ENCODE peak calls at places on chromosomes 5 and 9, in ten cellular contexts. One of them, this sample, is unnamed.

GRCh38 chr9:1201262-1201661 is 151.1 kb downstream of the DMRT2 start:
- DNase-seq in A172: no peak
- DNase-seq in aorta: no peak
- DNase-seq in ACHN: no peak
- DNase-seq in midbrain: no peak
- DNase-seq in iPS-NIHi11: no peak
- DNase-seq in tibial artery: no peak
- DNase-seq in H54: no peak
- DNase-seq in stimulated activated CD4-positive, alpha-beta T cell treated with anti-CD3 and anti-CD28 coated beads, Interleukin-4, amount 100 ng/mL, for 24 hours: no peak
- DNase-seq in 8988T: no peak
- DNase-seq in this sample: no peak

GRCh38 chr5:113262674-113263073 is 172.1 kb downstream of the TSSK1B start:
- DNase-seq in A172: no peak
- DNase-seq in midbrain: no peak
- DNase-seq in iPS-NIHi11: no peak
- DNase-seq in H54: no peak
- DNase-seq in aorta: no peak
- DNase-seq in stimulated activated CD4-positive, alpha-beta T cell treated with anti-CD3 and anti-CD28 coated beads, Interleukin-4, amount 100 ng/mL, for 24 hours: no peak
- DNase-seq in 8988T: no peak
- DNase-seq in ACHN: no peak
- DNase-seq in tibial artery: no peak
- DNase-seq in this sample: no peak

GRCh38 chr9:91992636-91993035 is 42.6 kb upstream of the ROR2 start:
- DNase-seq in A172: no peak
- DNase-seq in 8988T: no peak
- DNase-seq in stimulated activated CD4-positive, alpha-beta T cell treated with anti-CD3 and anti-CD28 coated beads, Interleukin-4, amount 100 ng/mL, for 24 hours: no peak
- DNase-seq in ACHN: no peak
- DNase-seq in midbrain: no peak
- DNase-seq in aorta: no peak
- DNase-seq in H54: no peak
- DNase-seq in tibial artery: no peak
- DNase-seq in iPS-NIHi11: no peak
- DNase-seq in this sample: no peak

GRCh38 chr9:37266630-37267029 is 146.3 kb downstream of the ZCCHC7 start:
- DNase-seq in tibial artery: no peak
- DNase-seq in ACHN: no peak
- DNase-seq in stimulated activated CD4-positive, alpha-beta T cell treated with anti-CD3 and anti-CD28 coated beads, Interleukin-4, amount 100 ng/mL, for 24 hours: no peak
- DNase-seq in midbrain: no peak
- DNase-seq in iPS-NIHi11: no peak
- DNase-seq in aorta: no peak
- DNase-seq in H54: no peak
- DNase-seq in A172: no peak
- DNase-seq in 8988T: no peak
- DNase-seq in this sample: no peak

GRCh38 chr5:169548315-169548714 is 35.3 kb upstream of the SPDL1 start:
- DNase-seq in A172: peak; percentile 58
- DNase-seq in tibial artery: no peak
- DNase-seq in ACHN: peak; percentile 52
- DNase-seq in aorta: no peak
- DNase-seq in H54: peak; percentile 22
- DNase-seq in midbrain: peak; percentile 21
- DNase-seq in stimulated activated CD4-positive, alpha-beta T cell treated with anti-CD3 and anti-CD28 coated beads, Interleukin-4, amount 100 ng/mL, for 24 hours: no peak
- DNase-seq in iPS-NIHi11: peak; percentile 25
- DNase-seq in 8988T: no peak
- DNase-seq in this sample: no peak

GRCh38 chr9:95025213-95026170 is 292.0 kb downstream of the FANCC start:
- DNase-seq in stimulated activated CD4-positive, alpha-beta T cell treated with anti-CD3 and anti-CD28 coated beads, Interleukin-4, amount 100 ng/mL, for 24 hours: no peak
- DNase-seq in A172: peak; percentile 90
- DNase-seq in midbrain: no peak
- DNase-seq in tibial artery: peak; percentile 79
- DNase-seq in H54: peak; percentile 68
- DNase-seq in ACHN: peak; percentile 58
- DNase-seq in 8988T: no peak
- DNase-seq in aorta: peak; percentile 80
- DNase-seq in iPS-NIHi11: peak; percentile 37
- DNase-seq in this sample: peak; percentile 88

GRCh38 chr5:146560205-146560812 is 44.3 kb upstream of the GPR151 start:
- DNase-seq in stimulated activated CD4-positive, alpha-beta T cell treated with anti-CD3 and anti-CD28 coated beads, Interleukin-4, amount 100 ng/mL, for 24 hours: no peak
- DNase-seq in ACHN: peak; percentile 46
- DNase-seq in aorta: no peak
- DNase-seq in midbrain: no peak
- DNase-seq in iPS-NIHi11: peak; percentile 36
- DNase-seq in A172: peak; percentile 55
- DNase-seq in H54: peak; percentile 69
- DNase-seq in tibial artery: no peak
- DNase-seq in 8988T: peak; percentile 31
- DNase-seq in this sample: no peak

GRCh38 chr5:30874234-30875034 is 319.1 kb upstream of the CDH6 start:
- DNase-seq in stimulated activated CD4-positive, alpha-beta T cell treated with anti-CD3 and anti-CD28 coated beads, Interleukin-4, amount 100 ng/mL, for 24 hours: no peak
- DNase-seq in A172: no peak
- DNase-seq in midbrain: no peak
- DNase-seq in H54: no peak
- DNase-seq in aorta: no peak
- DNase-seq in tibial artery: no peak
- DNase-seq in 8988T: no peak
- DNase-seq in iPS-NIHi11: no peak
- DNase-seq in ACHN: no peak
- DNase-seq in this sample: no peak

This sample was measured in dermis blood vessel endothelial cell.